ENCODE peak calls at places on chromosome 4, in four cellular contexts. One of them, this sample, is unnamed.

GRCh38 chr4:135368826-135369225 is 1167.2 kb upstream of the PABPC4L start:
- DNase-seq in coronary artery: no peak
- DNase-seq in nephron progenitor cell: no peak
- DNase-seq in astrocyte: peak
- DNase-seq in this sample: no peak

GRCh38 chr4:26171953-26172352 is 148.9 kb upstream of the RBPJ start:
- DNase-seq in astrocyte: peak
- DNase-seq in coronary artery: no peak
- DNase-seq in nephron progenitor cell: no peak
- DNase-seq in this sample: no peak

GRCh38 chr4:1990348-1990645 is 18.5 kb downstream of the NELFA start:
- DNase-seq in coronary artery: peak
- DNase-seq in nephron progenitor cell: no peak
- DNase-seq in astrocyte: no peak
- DNase-seq in this sample: peak

GRCh38 chr4:151600432-151600831 is 160.4 kb downstream of the GATB start:
- DNase-seq in nephron progenitor cell: no peak
- DNase-seq in astrocyte: peak
- DNase-seq in coronary artery: no peak
- DNase-seq in this sample: no peak

GRCh38 chr4:147723316-147723715 is 8.6 kb upstream of the ARHGAP10 start:
- DNase-seq in nephron progenitor cell: peak
- DNase-seq in coronary artery: peak
- DNase-seq in astrocyte: no peak
- DNase-seq in this sample: no peak

GRCh38 chr4:148216866-148217814 is 225.1 kb downstream of the NR3C2 start:
- DNase-seq in astrocyte: peak
- DNase-seq in coronary artery: no peak
- DNase-seq in nephron progenitor cell: no peak
- DNase-seq in this sample: no peak

GRCh38 chr4:57691370-57691769 is 581.2 kb upstream of the IGFBP7 start:
- DNase-seq in nephron progenitor cell: no peak
- DNase-seq in astrocyte: no peak
- DNase-seq in coronary artery: no peak
- DNase-seq in this sample: no peak

GRCh38 chr4:38109370-38109769 is 149.2 kb downstream of the PTTG2 start:
- DNase-seq in coronary artery: no peak
- DNase-seq in astrocyte: no peak
- DNase-seq in nephron progenitor cell: no peak
- DNase-seq in this sample: no peak

GRCh38 chr4:101198741-101199339 is 148.5 kb downstream of the PPP3CA start:
- DNase-seq in coronary artery: no peak
- DNase-seq in astrocyte: no peak
- DNase-seq in nephron progenitor cell: no peak
- DNase-seq in this sample: no peak

GRCh38 chr4:102036016-102036415 is 245.5 kb downstream of the BANK1 start:
- DNase-seq in nephron progenitor cell: no peak
- DNase-seq in coronary artery: no peak
- DNase-seq in astrocyte: no peak
- DNase-seq in this sample: no peak

GRCh38 chr4:107037188-107037587 is 1.1 kb upstream of the DKK2 start:
- DNase-seq in coronary artery: no peak
- DNase-seq in astrocyte: peak
- DNase-seq in nephron progenitor cell: peak
- DNase-seq in this sample: peak

GRCh38 chr4:114659386-114660008 is 60.9 kb downstream of the UGT8 start:
- DNase-seq in coronary artery: no peak
- DNase-seq in astrocyte: peak
- DNase-seq in nephron progenitor cell: peak
- DNase-seq in this sample: no peak

GRCh38 chr4:23819041-23819511 is 70.8 kb downstream of the PPARGC1A start:
- DNase-seq in coronary artery: no peak
- DNase-seq in astrocyte: peak
- DNase-seq in nephron progenitor cell: no peak
- DNase-seq in this sample: no peak

GRCh38 chr4:9825049-9825448 is 43.6 kb downstream of the DRD5 start:
- DNase-seq in coronary artery: no peak
- DNase-seq in astrocyte: no peak
- DNase-seq in nephron progenitor cell: no peak
- DNase-seq in this sample: no peak

GRCh38 chr4:94131212-94131611 is 76.5 kb upstream of the SMARCAD1 start:
- DNase-seq in coronary artery: no peak
- DNase-seq in nephron progenitor cell: no peak
- DNase-seq in astrocyte: no peak
- DNase-seq in this sample: no peak

GRCh38 chr4:112523008-112523440 is 7.0 kb upstream of the NEUROG2 start:
- DNase-seq in nephron progenitor cell: peak
- DNase-seq in astrocyte: peak
- DNase-seq in coronary artery: no peak
- DNase-seq in this sample: no peak

GRCh38 chr4:89765966-89766365 is 71.0 kb downstream of the SNCA start:
- DNase-seq in coronary artery: no peak
- DNase-seq in nephron progenitor cell: no peak
- DNase-seq in astrocyte: peak
- DNase-seq in this sample: no peak

GRCh38 chr4:73721419-73721818 is 18.9 kb upstream of the CXCL8 start:
- DNase-seq in coronary artery: no peak
- DNase-seq in astrocyte: peak
- DNase-seq in nephron progenitor cell: no peak
- DNase-seq in this sample: no peak

GRCh38 chr4:77418333-77418732 is 187.3 kb upstream of the CXCL13 start:
- DNase-seq in astrocyte: no peak
- DNase-seq in coronary artery: no peak
- DNase-seq in nephron progenitor cell: no peak
- DNase-seq in this sample: no peak

GRCh38 chr4:40918330-40918729 is 168.6 kb downstream of the NSUN7 start:
- DNase-seq in astrocyte: peak
- DNase-seq in coronary artery: peak
- DNase-seq in nephron progenitor cell: no peak
- DNase-seq in this sample: no peak

GRCh38 chr4:137768196-137768595 is 235.9 kb upstream of the PCDH18 start:
- DNase-seq in astrocyte: no peak
- DNase-seq in coronary artery: no peak
- DNase-seq in nephron progenitor cell: no peak
- DNase-seq in this sample: no peak

GRCh38 chr4:139028191-139028661 is 12.6 kb downstream of the NOCT start:
- DNase-seq in nephron progenitor cell: no peak
- DNase-seq in astrocyte: no peak
- DNase-seq in coronary artery: no peak
- DNase-seq in this sample: no peak

GRCh38 chr4:53863163-53863562 is 201.2 kb downstream of the CHIC2 start:
- DNase-seq in nephron progenitor cell: no peak
- DNase-seq in astrocyte: peak
- DNase-seq in coronary artery: no peak
- DNase-seq in this sample: no peak

GRCh38 chr4:152514356-152514755 is 21.5 kb downstream of the FBXW7 start:
- DNase-seq in astrocyte: no peak
- DNase-seq in coronary artery: no peak
- DNase-seq in nephron progenitor cell: no peak
- DNase-seq in this sample: no peak

GRCh38 chr4:187387709-187388108 is 607.9 kb upstream of the ZFP42 start:
- DNase-seq in astrocyte: no peak
- DNase-seq in coronary artery: no peak
- DNase-seq in nephron progenitor cell: no peak
- DNase-seq in this sample: no peak

GRCh38 chr4:52410971-52411370 is 248.1 kb downstream of the USP46 start:
- DNase-seq in coronary artery: no peak
- DNase-seq in astrocyte: no peak
- DNase-seq in nephron progenitor cell: no peak
- DNase-seq in this sample: no peak

GRCh38 chr4:45350438-45350837 is 624.1 kb upstream of the GNPDA2 start:
- DNase-seq in coronary artery: no peak
- DNase-seq in nephron progenitor cell: no peak
- DNase-seq in astrocyte: peak
- DNase-seq in this sample: no peak

GRCh38 chr4:151246742-151247141 is 30.2 kb upstream of the PRSS48 start:
- DNase-seq in astrocyte: no peak
- DNase-seq in nephron progenitor cell: no peak
- DNase-seq in coronary artery: no peak
- DNase-seq in this sample: no peak

GRCh38 chr4:173821851-173822250 is 291.8 kb upstream of the HAND2 start:
- DNase-seq in coronary artery: no peak
- DNase-seq in nephron progenitor cell: no peak
- DNase-seq in astrocyte: no peak
- DNase-seq in this sample: no peak

GRCh38 chr4:173829565-173829964 is 299.5 kb upstream of the HAND2 start:
- DNase-seq in astrocyte: no peak
- DNase-seq in coronary artery: no peak
- DNase-seq in nephron progenitor cell: no peak
- DNase-seq in this sample: no peak

GRCh38 chr4:173827707-173828106 is 297.7 kb upstream of the HAND2 start:
- DNase-seq in astrocyte: no peak
- DNase-seq in coronary artery: no peak
- DNase-seq in nephron progenitor cell: no peak
- DNase-seq in this sample: no peak
- TF ChIP-seq CTCF in astrocyte: no peak
- TF ChIP-seq CTCF in coronary artery: no peak
- TF ChIP-seq CTCF in nephron progenitor cell: no peak
- TF ChIP-seq CTCF in this sample: no peak

GRCh38 chr4:156837625-156838345 is 133.8 kb downstream of the PDGFC start:
- DNase-seq in coronary artery: no peak
- DNase-seq in nephron progenitor cell: no peak
- DNase-seq in astrocyte: no peak
- DNase-seq in this sample: no peak
- TF ChIP-seq CTCF in coronary artery: no peak
- TF ChIP-seq CTCF in nephron progenitor cell: no peak
- TF ChIP-seq CTCF in astrocyte: no peak
- TF ChIP-seq CTCF in this sample: no peak

DNA sequence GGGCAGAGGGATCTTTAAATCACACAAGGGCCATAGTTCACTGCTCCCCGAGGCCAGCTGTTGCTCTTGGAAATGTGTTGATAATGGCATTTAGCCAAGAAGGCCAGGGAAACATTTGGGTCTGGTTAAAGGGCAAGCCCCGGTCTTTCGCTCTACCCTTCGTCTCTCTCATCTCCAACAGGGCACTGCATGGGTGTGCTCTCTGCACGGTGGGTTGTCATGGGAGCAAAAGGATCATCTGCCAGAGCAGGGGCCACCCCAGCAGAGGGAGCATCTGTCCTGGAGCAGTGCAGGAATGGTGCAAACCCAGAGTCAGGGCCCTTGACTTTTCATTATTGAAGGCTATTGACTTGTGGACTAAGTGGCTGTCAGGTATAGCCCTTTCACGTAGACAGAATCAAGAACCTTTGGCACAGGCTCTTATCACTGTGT is 22.7 kb upstream of the PGRMC2 start:
- DNase-seq in astrocyte: no peak
- DNase-seq in nephron progenitor cell: no peak
- DNase-seq in coronary artery: no peak
- DNase-seq in this sample: no peak
- TF ChIP-seq CTCF in astrocyte: no peak
- TF ChIP-seq CTCF in nephron progenitor cell: no peak
- TF ChIP-seq CTCF in coronary artery: no peak
- TF ChIP-seq CTCF in this sample: peak

DNA sequence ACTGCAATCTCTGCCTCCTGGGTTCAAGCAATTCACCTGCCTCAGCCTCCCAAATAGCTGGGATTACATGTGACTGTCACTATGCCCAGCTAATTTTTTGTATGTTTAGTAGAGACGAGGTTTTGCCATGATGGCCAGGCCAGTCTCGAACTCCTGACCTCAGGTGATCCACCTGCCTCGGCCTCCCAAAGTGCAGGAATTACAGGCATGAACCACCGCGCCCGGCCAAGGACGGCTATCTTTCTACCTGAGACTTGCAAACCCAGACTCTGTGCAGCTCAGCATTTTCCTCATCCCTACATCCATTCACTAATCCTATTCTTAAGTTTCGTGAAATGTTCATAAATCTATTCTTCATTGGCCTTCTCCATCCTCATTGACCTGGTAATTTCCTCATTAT is 330.0 kb downstream of the ANTXR2 start:
- DNase-seq in coronary artery: no peak
- DNase-seq in nephron progenitor cell: no peak
- DNase-seq in astrocyte: no peak
- DNase-seq in this sample: no peak
- TF ChIP-seq CTCF in coronary artery: no peak
- TF ChIP-seq CTCF in nephron progenitor cell: no peak
- TF ChIP-seq CTCF in astrocyte: no peak
- TF ChIP-seq CTCF in this sample: no peak

This sample was measured in osteocyte.